ENCODE peak calls at places on chromosomes 11 and 22, in seven cellular contexts. Q is fibroblast of pulmonary artery, V is fibroblast of mammary gland, G is epithelial cell of esophagus, D is AG10803, Z is pancreas, L is lung. K is an unnamed sample.

GRCh38 chr11:102653744-102654291 is 28.7 kb upstream of the MMP20 start:
- DNase-seq in Z (no peak), G (peak), Q (peak), D (no peak), L (no peak), V (peak), K (peak)

GRCh38 chr11:61075891-61076290 is 26.4 kb upstream of the CD5 start:
- DNase-seq in Q (peak), D (peak), Z (no peak), G (peak), L (no peak), V (peak), K (peak)

GRCh38 chr11:43548921-43549320 is 131.6 kb upstream of the HSD17B12 start:
- DNase-seq in V (no peak), D (no peak), L (no peak), Z (no peak), Q (no peak), G (no peak), K (no peak)

GRCh38 chr11:99555506-99555905 is 534.8 kb downstream of the CNTN5 start:
- DNase-seq in Q (no peak), L (no peak), Z (no peak), D (no peak), V (no peak), G (no peak), K (no peak)

GRCh38 chr22:25232301-25232700 is 12.9 kb downstream of the CRYBB2 start:
- DNase-seq in G (peak), Q (peak), V (peak), Z (no peak), D (peak), L (no peak), K (peak)

GRCh38 chr11:57402188-57403066 is 12.0 kb upstream of the PRG2 start:
- DNase-seq in G (peak), V (no peak), L (no peak), D (no peak), Q (no peak), Z (no peak), K (no peak)

GRCh38 chr11:35500744-35501143 is 24.7 kb downstream of the PAMR1 start:
- DNase-seq in Z (no peak), L (no peak), Q (no peak), V (no peak), G (peak), D (no peak), K (no peak)

GRCh38 chr22:32112380-32112779 is 46.7 kb downstream of the C22orf42 start:
- DNase-seq in L (no peak), Z (no peak), Q (no peak), D (no peak), G (no peak), V (no peak), K (no peak)

GRCh38 chr11:25527841-25528240 is 804.1 kb upstream of the ANO3 start:
- DNase-seq in D (no peak), L (no peak), Z (no peak), V (no peak), G (no peak), Q (no peak), K (no peak)

GRCh38 chr22:22558972-22559603 is at the start of gene PRAME:
- DNase-seq in Q (peak), Z (peak), L (peak), D (peak), G (no peak), V (peak), K (peak)

DNA sequence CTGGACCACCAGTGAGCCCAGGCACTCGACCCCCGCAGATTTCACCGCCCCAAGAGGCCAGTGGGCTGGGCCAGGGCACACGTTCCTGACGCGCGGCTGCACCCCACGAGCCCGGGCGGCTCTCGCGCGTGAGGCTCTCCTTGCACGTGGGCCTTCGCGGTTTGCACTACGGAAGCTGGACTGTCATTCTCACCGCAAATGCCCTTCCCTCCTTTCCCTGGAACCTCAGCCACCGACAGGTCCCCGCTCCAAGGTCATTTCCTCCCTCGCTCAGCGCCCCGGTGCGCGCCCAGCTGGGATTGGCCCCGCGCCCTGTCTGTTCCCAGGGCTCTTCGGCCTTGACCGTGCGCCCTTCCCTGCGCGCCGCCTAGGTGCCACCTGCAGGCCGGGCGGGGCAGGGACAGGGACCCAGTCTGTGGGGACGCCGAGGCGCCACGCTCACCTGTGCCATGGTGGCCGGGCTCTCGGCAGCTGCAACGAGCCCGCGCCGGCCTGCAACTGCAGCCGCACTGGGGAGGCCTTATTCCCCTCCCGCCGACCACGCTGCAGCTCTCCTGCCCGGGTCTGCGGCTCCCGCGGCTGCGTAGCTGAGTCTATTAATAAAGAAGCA is 2.1 kb upstream of the CPT1A start:
- DNase-seq in V (no peak), G (peak), L (peak), D (no peak), Z (peak), Q (no peak), K (peak)
- TF ChIP-seq CTCF in V (no peak), G (peak), L (peak), D (no peak), Z (peak), Q (no peak), K (no peak)

GRCh38 chr22:35156945-35157344 is 91.0 kb downstream of the ISX start:
- DNase-seq in V (no peak), Z (no peak), L (peak), G (no peak), Q (no peak), D (no peak), K (no peak)
- H3K4me3 ChIP-seq in V (no peak), Z (no peak), L (no peak), G (no peak), Q (no peak), D (no peak), K (no peak)

GRCh38 chr11:6259638-6260019 is at the start of gene CCKBR:
- DNase-seq in L (no peak), V (no peak), D (no peak), G (no peak), Q (no peak), Z (peak), K (no peak)
- TF ChIP-seq CTCF in L (no peak), V (no peak), D (no peak), G (no peak), Q (no peak), Z (no peak), K (no peak)

DNA sequence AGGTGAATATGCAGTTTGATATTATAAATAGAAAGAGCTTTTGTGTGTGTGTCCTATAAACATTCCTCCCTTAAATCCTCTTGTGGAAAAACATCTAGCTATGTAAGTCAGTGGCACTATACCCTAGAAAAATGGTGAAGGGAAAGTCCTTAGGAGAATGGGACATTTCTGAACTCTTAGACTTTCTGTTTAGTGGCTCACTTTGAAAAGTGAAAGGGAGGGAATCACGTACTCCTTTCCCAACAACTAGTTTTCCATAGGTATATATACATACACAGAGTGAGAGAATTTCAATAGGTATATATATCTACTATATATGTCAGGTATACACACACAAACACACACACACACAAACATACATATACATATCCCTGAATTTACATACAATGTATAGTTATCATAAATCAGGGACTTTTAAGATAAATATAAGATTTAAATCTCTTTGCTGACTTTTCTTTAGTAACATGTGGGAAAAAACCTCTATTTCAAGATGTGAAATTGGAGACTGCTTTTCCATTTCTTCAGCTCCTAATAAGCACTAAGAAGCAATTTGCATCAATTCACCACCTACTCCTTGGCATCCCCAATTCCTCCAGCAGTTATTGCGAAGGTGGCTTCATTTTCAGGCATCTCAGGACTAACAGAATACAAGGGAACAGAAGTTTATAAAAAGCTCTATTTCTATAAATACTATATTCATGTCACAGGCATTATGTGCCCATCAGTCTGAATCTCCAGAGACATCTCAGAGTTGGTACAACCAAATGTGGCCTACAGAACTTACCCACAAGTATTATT is 13.5 kb upstream of the DDX17 start:
- DNase-seq in Z (no peak), L (no peak), D (no peak), V (no peak), G (no peak), Q (no peak), K (no peak)
- H3K4me3 ChIP-seq in Z (no peak), L (no peak), D (no peak), V (no peak), G (no peak), Q (no peak), K (no peak)

GRCh38 chr11:1452744-1453143 is 33.8 kb downstream of the MOB2 start:
- DNase-seq in Q (no peak), V (no peak), D (no peak), Z (no peak), G (no peak), L (no peak), K (no peak)

GRCh38 chr11:1451781-1452470 is 34.7 kb downstream of the MOB2 start:
- DNase-seq in D (no peak), V (no peak), G (no peak), L (no peak), Z (no peak), Q (no peak), K (no peak)

GRCh38 chr11:1454576-1454975 is 32.0 kb downstream of the MOB2 start:
- DNase-seq in L (no peak), G (no peak), D (no peak), Z (no peak), V (no peak), Q (no peak), K (no peak)

GRCh38 chr11:1455032-1455762 is 31.4 kb downstream of the MOB2 start:
- DNase-seq in Q (no peak), D (no peak), Z (no peak), G (no peak), V (no peak), L (no peak), K (no peak)

DNA sequence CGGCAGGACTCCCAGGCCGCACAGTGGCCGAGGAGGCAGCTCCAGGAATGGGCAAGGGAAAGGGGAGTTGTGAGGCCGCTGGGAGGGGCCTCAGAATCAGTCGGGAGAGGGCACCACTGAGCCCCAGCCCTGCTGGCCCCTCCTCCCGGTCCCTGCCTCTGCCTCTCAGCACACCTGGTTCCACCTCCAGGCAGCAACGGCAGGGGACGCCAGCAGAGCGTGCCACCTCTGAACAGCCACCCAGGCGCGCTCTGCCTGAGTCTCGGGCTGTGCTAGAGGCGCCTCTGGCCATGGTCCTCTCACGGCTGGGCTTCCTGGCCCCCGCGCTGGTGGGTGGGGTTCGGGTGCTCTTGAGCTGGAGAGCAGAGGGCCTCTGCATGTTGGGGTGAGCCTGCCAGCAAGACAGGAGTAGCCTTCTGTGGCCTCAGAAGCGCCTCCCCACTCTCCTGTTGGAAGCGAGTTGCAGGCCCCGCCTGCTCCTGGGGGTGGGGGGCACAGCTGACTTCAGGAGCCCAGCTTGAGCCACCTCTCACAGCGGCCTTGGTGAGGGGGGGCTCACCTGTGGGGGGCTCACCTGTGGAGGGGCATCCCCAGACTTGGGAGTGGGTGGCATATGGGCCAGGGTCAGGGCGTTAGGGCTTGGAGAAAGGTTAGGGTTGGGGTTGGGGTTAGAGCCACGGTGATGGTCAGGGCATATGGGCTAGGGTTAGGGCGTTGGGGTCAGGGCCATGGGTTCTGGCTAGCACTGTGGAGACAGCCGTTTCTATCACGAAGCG is 32.8 kb downstream of the MOB2 start:
- DNase-seq in Q (no peak), V (no peak), D (no peak), L (peak), G (peak), Z (no peak), K (no peak)
- TF ChIP-seq CTCF in Q (no peak), V (no peak), D (no peak), L (no peak), G (peak), Z (no peak), K (no peak)

DNA sequence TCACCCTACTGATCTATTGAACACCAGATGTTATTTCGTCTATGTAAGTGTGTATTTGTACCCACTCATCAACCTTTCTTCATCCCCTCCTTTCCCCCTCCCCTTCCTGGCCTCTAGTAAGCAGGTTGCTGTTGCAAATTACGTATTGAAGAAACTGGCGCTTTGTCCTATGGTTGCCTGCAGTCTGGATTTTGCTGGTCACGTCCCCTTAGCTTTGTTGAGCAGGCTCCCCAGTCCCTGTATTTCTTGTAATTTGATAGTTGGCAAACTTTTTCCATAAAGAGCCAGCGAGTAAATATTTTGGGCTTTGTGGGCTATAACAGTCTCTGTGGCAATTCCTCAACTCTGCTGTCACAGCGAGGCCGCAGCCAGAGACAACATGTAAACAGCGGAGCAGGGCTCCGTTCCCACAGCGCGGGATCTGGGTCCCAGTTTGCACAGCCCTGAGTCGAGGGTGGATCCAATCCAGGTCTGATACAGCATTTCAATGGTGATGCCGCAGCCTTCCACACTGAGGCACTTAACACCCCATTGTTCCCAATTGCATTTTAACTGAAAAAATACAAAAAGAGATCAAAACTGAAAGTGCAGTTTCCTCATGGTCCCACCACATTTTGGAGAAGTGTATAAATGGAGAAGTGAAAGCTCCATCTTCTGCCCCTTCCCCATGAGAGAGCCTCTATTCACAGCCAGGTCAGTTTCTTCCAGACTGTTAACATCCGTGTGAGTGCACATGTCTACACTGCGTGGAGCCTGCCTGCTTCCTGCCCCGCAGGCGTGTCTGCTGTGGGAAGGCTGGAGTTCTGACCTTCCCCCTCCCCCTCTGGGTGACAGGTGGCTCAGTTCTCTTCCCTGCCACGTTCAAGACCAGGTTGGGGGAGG is 89.0 kb downstream of the RPS6KA4 start:
- DNase-seq in D (peak), Z (peak), L (no peak), G (no peak), V (no peak), Q (peak), K (peak)
- H3K4me3 ChIP-seq in D (peak), Z (peak), L (no peak), G (no peak), V (no peak), Q (no peak), K (no peak)

DNA sequence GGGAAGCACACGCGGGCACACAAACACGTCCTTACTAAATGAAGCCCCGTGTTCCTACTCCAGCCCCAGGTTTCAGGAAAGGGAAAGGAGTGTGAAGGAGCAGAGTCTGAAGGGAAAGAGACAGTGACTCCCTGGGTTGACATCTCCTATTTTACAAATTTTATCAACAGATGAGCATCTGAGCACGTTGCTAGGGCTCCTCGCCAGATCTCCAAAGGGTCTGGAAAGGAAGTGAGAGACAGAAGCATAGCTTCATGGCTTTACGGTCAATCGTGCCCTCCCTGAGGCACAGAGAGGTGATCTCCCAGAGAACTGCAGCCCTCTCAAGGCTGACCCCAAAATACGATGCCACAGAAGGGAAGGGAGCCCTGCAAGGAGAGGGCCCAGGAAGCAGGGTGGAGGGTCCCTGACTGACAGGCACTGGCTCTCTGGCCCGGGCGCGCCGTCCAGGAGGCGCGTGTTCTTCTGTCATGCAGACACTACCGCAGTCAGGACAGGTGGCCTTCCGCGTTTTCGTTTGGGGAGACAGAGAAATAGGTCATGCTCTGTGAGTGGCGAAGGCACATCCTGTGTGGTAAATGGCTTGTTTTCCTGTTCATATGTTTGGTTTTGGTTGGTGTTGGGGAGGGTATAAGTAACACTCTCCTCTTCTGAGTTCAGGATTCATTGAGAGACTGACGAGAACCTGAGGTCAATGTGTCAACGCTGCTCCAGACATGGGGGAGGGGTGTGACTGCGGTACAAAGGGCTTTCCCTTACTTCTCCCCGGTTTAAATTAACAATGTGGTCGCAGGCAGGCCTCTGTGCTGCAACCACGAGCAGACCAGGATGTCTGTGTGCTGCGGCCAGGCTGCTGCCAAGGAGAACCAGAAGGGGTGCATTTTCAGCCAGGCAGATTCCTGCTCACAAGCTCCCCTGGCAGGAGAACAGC is 813.3 kb downstream of the OPCML start:
- DNase-seq in D (peak), Q (no peak), G (no peak), L (no peak), Z (no peak), V (no peak), K (peak)
- TF ChIP-seq CTCF in D (no peak), Q (no peak), G (no peak), L (no peak), Z (no peak), V (no peak), K (no peak)

DNA sequence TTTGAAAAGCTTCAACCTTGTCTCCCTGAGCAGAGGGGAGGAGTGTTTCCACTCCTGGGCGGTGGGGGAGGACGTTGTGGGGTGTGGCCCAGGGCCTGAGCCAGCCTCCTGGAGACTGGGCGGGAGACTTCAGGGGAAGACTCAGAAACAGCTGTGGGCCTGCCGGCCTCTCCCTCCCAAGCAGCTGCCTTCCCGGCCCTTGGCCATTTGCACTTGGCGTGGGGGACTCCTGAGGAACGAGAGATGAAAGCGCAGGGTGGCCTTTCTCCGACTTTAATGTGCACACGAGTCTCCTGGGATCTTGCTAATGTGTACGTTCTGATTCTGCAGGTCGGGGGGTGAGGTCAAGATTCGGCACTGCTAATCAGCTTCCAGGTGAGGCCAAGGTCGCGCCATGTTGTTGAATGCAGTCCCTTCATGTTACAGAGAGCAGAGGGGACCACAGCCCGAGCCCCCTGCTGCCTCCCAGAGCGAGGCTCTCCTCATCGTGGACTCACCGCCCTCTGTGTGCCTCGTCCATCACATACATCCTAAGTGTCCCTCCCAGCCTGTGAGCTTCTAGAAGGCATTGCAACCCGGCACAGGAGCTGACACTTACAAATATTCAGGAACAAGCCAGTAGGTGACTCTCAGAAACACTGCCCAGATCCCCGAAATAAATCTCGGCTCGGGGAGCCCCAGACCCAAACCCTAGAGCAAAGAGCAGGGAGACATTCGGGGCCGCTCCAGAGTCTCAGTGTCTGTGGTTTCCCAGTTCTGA is 7.7 kb downstream of the LIF start:
- DNase-seq in D (no peak), Z (no peak), V (peak), Q (peak), G (no peak), L (peak), K (peak)
- H3K4me3 ChIP-seq in D (no peak), Z (no peak), V (no peak), Q (no peak), G (no peak), L (no peak), K (no peak)

K was measured in cardiac fibroblast.